ENCODE peak calls at places on chromosomes 4 and X, in six cellular contexts. Y is mesenchymal stem cell, G is H9, H is IMR-90, L is H1, K is trophoblast cell. U is an unnamed sample.

GRCh38 chr4:20109395-20109794 is 142.3 kb upstream of the SLIT2 start:
- DNase-seq in Y (peak; percentile 17), K (no peak), G (no peak), L (no peak), H (peak; percentile 18), U (no peak)

GRCh38 chr4:78143634-78144033 is 86.5 kb downstream of the FRAS1 start:
- DNase-seq in G (no peak), Y (no peak), K (no peak), L (no peak), H (no peak), U (no peak)

GRCh38 chr4:140755811-140756291 is 334 bp downstream of the TBC1D9 start:
- DNase-seq in H (peak; percentile 46), Y (peak; percentile 60), G (peak; percentile 48), K (peak; percentile 66), L (no peak), U (peak; percentile 51)

GRCh38 chr4:37762294-37763163 is 64.0 kb upstream of the PGM2 start:
- DNase-seq in G (peak; percentile 36), Y (peak; percentile 57), K (peak; percentile 10), H (peak; percentile 36), L (no peak), U (no peak)

GRCh38 chr4:159608434-159608833 is 505.6 kb downstream of the RAPGEF2 start:
- DNase-seq in G (no peak), H (no peak), Y (no peak), K (peak; percentile 29), L (no peak), U (no peak)

GRCh38 chrX:17042046-17042445 is 95.6 kb downstream of the REPS2 start:
- DNase-seq in H (no peak), L (no peak), K (peak; percentile 10), G (no peak), Y (no peak), U (no peak)

GRCh38 chr4:122458625-122459024 is 2.1 kb upstream of the IL2 start:
- DNase-seq in G (no peak), H (peak; percentile 17), L (no peak), Y (peak; percentile 72), K (peak; percentile 92), U (no peak)

GRCh38 chrX:44903107-44903506 is 30.1 kb downstream of the KDM6A start:
- DNase-seq in G (no peak), H (peak; percentile 78), L (no peak), Y (peak; percentile 73), K (peak; percentile 86), U (no peak)

GRCh38 chrX:74902806-74903205 is 22.4 kb downstream of the NEXMIF start:
- DNase-seq in L (no peak), Y (no peak), G (no peak), H (no peak), K (no peak), U (no peak)

GRCh38 chrX:135505356-135505755 is 15.1 kb upstream of the INTS6L start:
- DNase-seq in G (no peak), K (no peak), H (peak; percentile 21), Y (no peak), L (no peak), U (no peak)

GRCh38 chr4:153643406-153644016 is 40.6 kb upstream of the TLR2 start:
- DNase-seq in G (no peak), K (peak; percentile 56), H (peak; percentile 59), L (no peak), Y (peak; percentile 47), U (no peak)

GRCh38 chr4:161463436-161463835 is 700.4 kb downstream of the FSTL5 start:
- DNase-seq in G (no peak), Y (no peak), H (no peak), L (no peak), K (no peak), U (no peak)

GRCh38 chrX:131729295-131729694 is 185.4 kb downstream of the OR13H1 start:
- DNase-seq in G (no peak), H (peak; percentile 88), K (peak; percentile 89), L (no peak), Y (no peak), U (no peak)

GRCh38 chrX:21509912-21510311 is 135.7 kb downstream of the CNKSR2 start:
- DNase-seq in H (peak; percentile 65), G (no peak), K (no peak), Y (no peak), L (no peak), U (no peak)

GRCh38 chr4:26050212-26050643 is 136.2 kb downstream of the SMIM20 start:
- DNase-seq in L (no peak), H (no peak), Y (no peak), G (no peak), K (peak; percentile 27), U (no peak)

GRCh38 chr4:52836120-52836519 is 26.0 kb upstream of the RASL11B start:
- DNase-seq in H (no peak), L (no peak), K (no peak), G (no peak), Y (no peak), U (no peak)
- H2BK120ac ChIP-seq in H (no peak overlapping the region), L (peak overlapping the region; percentile 74), K (peak overlapping the region; percentile 82), G (no peak overlapping the region), Y (no peak overlapping the region), U (no peak overlapping the region)

DNA sequence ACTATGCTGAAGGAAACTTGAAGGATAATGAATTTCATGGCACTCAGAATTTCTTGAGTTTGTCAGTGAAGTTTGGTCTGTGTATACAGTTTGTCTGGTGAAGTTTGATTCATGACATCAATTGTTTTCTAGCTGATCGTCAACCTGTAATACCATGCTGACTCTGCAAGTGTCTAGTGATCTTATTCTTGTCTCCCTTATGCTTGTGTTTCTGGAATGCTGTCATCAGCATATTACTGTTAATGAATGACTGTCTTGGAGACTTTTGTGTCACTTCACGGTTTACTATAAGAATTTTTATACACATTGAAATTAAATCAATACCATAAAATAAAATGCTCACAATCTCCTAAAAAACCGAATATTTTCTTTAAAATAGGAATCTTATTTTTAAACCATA is 779.0 kb downstream of the CCSER1 start:
- DNase-seq in L (no peak), K (no peak), Y (no peak), G (no peak), H (no peak), U (no peak)
- H4K91ac ChIP-seq in L (no peak overlapping the region), K (no peak overlapping the region), Y (no peak overlapping the region), G (no peak overlapping the region), H (no peak overlapping the region), U (no peak overlapping the region)

GRCh38 chr4:1721003-1721665 is at the start of the genes TACC3 and TMEM129:
- DNase-seq in K (peak; percentile 92), G (peak; percentile 99), L (peak; percentile 93), Y (peak; percentile 91), H (peak; percentile 87), U (peak; percentile 90)
- H2BK120ac ChIP-seq in K (peak within 1 kb of the TSS; percentile 71), G (no peak within 1 kb of the TSS), L (no peak within 1 kb of the TSS), Y (no peak within 1 kb of the TSS), H (peak within 1 kb of the TSS; percentile 64), U (no peak within 1 kb of the TSS)

DNA sequence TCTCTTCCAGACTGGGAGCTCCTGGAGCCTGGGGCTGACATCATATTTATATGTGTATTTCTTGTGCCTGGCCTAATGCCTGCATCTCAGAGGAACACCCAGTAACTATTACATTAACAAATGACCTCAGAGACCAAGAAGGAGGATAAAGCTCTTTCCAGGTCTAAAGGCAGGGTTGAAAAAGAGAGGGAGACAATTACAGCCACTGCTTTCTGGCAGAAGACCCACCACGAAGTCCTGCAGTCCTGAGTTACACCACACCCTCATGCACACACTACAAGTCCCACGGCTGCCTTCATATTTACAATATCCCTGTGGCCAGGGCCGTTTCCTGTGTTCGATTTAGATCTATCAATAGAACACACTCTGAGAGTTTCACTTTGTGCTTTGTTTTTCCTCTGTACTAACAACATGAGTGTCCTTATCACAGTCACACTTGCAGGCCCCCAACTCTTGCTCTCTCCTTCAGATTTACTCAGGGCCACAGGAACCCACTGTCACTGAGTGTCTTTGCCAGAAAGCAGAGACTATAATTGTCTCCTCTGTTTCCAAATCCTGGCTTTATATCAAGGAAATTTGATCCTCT is 535.5 kb downstream of the MID1IP1 start:
- DNase-seq in Y (peak; percentile 77), L (no peak), G (no peak), H (no peak), K (no peak), U (no peak)
- H4K91ac ChIP-seq in Y (no peak overlapping the region), L (no peak overlapping the region), G (no peak overlapping the region), H (no peak overlapping the region), K (no peak overlapping the region), U (no peak overlapping the region)

DNA sequence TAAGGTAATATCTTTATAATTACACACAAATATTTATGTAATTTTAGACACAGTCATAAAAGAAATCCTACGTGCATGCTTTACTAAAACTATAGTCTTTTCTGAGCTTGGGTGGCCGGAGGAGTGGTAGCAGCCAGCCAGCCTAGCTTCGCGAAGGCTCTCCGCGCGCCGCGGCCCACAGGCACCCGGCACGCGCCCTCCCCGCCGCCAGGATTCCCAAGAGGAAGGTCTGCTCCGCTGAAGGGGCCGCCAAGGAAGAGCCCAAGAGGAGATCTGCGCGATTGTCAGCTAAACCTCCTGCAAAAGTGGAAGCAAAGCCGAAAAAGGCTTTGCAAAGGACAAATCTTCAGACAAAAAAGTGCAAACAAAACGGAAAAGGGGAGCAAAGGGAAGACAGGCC is 8.7 kb upstream of the PJA1 start:
- DNase-seq in L (no peak), H (no peak), G (peak; percentile 33), K (peak; percentile 39), Y (no peak), U (no peak)
- H2BK120ac ChIP-seq in L (no peak overlapping the region), H (no peak overlapping the region), G (no peak overlapping the region), K (no peak overlapping the region), Y (peak overlapping the region; percentile 19), U (no peak overlapping the region)

GRCh38 chrX:38041237-38041636 is 34.9 kb downstream of the SYTL5 start:
- DNase-seq in L (no peak), H (no peak), G (no peak), Y (no peak), K (no peak), U (no peak)

GRCh38 chrX:38045697-38046096 is 39.3 kb downstream of the SYTL5 start:
- DNase-seq in G (no peak), Y (no peak), L (no peak), H (no peak), K (peak; percentile 66), U (no peak)

GRCh38 chrX:38048886-38049285 is 42.5 kb downstream of the SYTL5 start:
- DNase-seq in G (no peak), Y (no peak), H (no peak), L (no peak), K (no peak), U (no peak)

GRCh38 chrX:38044682-38045081 is 38.3 kb downstream of the SYTL5 start:
- DNase-seq in G (no peak), K (no peak), L (no peak), H (no peak), Y (no peak), U (no peak)
- H4K91ac ChIP-seq in G (no peak overlapping the region), K (no peak overlapping the region), L (no peak overlapping the region), H (no peak overlapping the region), Y (no peak overlapping the region), U (no peak overlapping the region)